ENCODE peak calls at places on chromosomes 2 and 18, in four cellular contexts. K is upper lobe of right lung; J is stomach; Q is CD8-positive, alpha-beta memory T cell. X is an unnamed sample. For H3K4me1 and H3K9me3, the result is how much of the 10 kb centered on the place peaks cover.

GRCh38 chr2:188142636-188143035 is 149.0 kb upstream of the GULP1 start:
- DNase-seq in K (no peak), J (no peak), Q (no peak), X (no peak)

GRCh38 chr2:139160838-139161237 is 380.6 kb upstream of the NXPH2 start:
- DNase-seq in K (no peak), J (no peak), Q (no peak), X (no peak)

GRCh38 chr18:48951448-48952286 is 902 bp upstream of the SMAD7 start:
- DNase-seq in K (peak), J (peak), Q (peak), X (peak)

GRCh38 chr2:241680827-241681599 is 5.6 kb downstream of the DTYMK start:
- DNase-seq in K (no peak), J (no peak), Q (no peak), X (no peak)

GRCh38 chr18:78976697-78977626 is 2.7 kb upstream of the SALL3 start:
- DNase-seq in K (no peak), J (no peak), Q (no peak), X (no peak)

GRCh38 chr2:18286897-18287296 is 273.6 kb downstream of the RDH14 start:
- DNase-seq in K (no peak), J (no peak), Q (no peak), X (no peak)

GRCh38 chr2:235688511-235689426 is 194.9 kb downstream of the AGAP1 start:
- DNase-seq in K (no peak), J (no peak), Q (no peak), X (no peak)

GRCh38 chr2:12704378-12704777 is 12.4 kb upstream of the TRIB2 start:
- DNase-seq in K (no peak), J (no peak), Q (no peak), X (no peak)

GRCh38 chr2:237592425-237592980 is 2.0 kb upstream of the RAB17 start:
- DNase-seq in K (no peak), J (no peak), Q (no peak), X (no peak)

GRCh38 chr2:229622495-229623355 is 91.6 kb downstream of the DNER start:
- DNase-seq in K (no peak), J (no peak), Q (no peak), X (no peak)

GRCh38 chr2:205496777-205497176 is 185.5 kb upstream of the NRP2 start:
- DNase-seq in K (no peak), J (no peak), Q (no peak), X (no peak)

GRCh38 chr2:106781196-106781595 is 104.8 kb downstream of the ST6GAL2 start:
- DNase-seq in K (no peak), J (no peak), Q (no peak), X (no peak)

GRCh38 chr2:221567809-221568208 is 4.3 kb downstream of the EPHA4 start:
- DNase-seq in K (no peak), J (no peak), Q (no peak), X (no peak)

GRCh38 chr2:42115588-42115987 is 53.6 kb upstream of the EML4 start:
- DNase-seq in K (no peak), J (no peak), Q (no peak), X (no peak)

GRCh38 chr2:1132328-1132964 is 181.8 kb downstream of the SNTG2 start:
- DNase-seq in K (no peak), J (no peak), Q (no peak), X (no peak)

GRCh38 chr18:63336366-63337099 is 17.0 kb upstream of the BCL2 start:
- DNase-seq in K (no peak), J (no peak), Q (no peak), X (no peak)

GRCh38 chr2:220315098-220315785 is 687.8 kb downstream of the SLC4A3 start:
- DNase-seq in K (no peak), J (no peak), Q (no peak), X (no peak)

GRCh38 chr2:57882895-57883515 is 163.6 kb upstream of the VRK2 start:
- DNase-seq in K (no peak), J (no peak), Q (no peak), X (no peak)

GRCh38 chr18:79540161-79540913 is 139.3 kb upstream of the CTDP1 start:
- DNase-seq in K (no peak), J (peak), Q (no peak), X (no peak)

GRCh38 chr2:1091895-1092585 is 141.4 kb downstream of the SNTG2 start:
- DNase-seq in K (no peak), J (no peak), Q (no peak), X (no peak)

GRCh38 chr2:208711598-208711997 is 305.0 kb downstream of the PTH2R start:
- DNase-seq in K (no peak), J (no peak), Q (no peak), X (no peak)

GRCh38 chr2:239820836-239821693 is 204.1 kb downstream of the NDUFA10 start:
- DNase-seq in K (peak), J (peak), Q (no peak), X (no peak)

GRCh38 chr2:52144588-52144987 is 1112.7 kb upstream of the NRXN1 start:
- DNase-seq in K (no peak), J (no peak), Q (no peak), X (no peak)

GRCh38 chr2:81528852-81529480 is 1224.4 kb upstream of the LRRTM1 start:
- DNase-seq in K (no peak), J (no peak), Q (no peak), X (no peak)

GRCh38 chr2:2158176-2158826 is 172.8 kb downstream of the MYT1L start:
- DNase-seq in K (no peak), J (no peak), Q (no peak), X (no peak)

GRCh38 chr2:3613524-3613905 is 18.6 kb downstream of the COLEC11 start:
- DNase-seq in K (peak), J (peak), Q (no peak), X (peak)

GRCh38 chr18:48817021-48817461 is 133.7 kb downstream of the SMAD7 start:
- DNase-seq in K (peak), J (no peak), Q (no peak), X (no peak)

GRCh38 chr2:28750316-28751101 is 1.1 kb upstream of the PPP1CB start:
- DNase-seq in K (no peak), J (no peak), Q (no peak), X (peak)

GRCh38 chr18:49500136-49500921 is 13.3 kb upstream of the C18orf32 start:
- DNase-seq in K (no peak), J (no peak), Q (no peak), X (no peak)

GRCh38 chr18:2978626-2979025 is 34.3 kb downstream of the LPIN2 start:
- DNase-seq in K (no peak), J (no peak), Q (peak), X (no peak)

GRCh38 chr2:84942166-84942565 is 28.8 kb upstream of the KCMF1 start:
- DNase-seq in K (no peak), J (no peak), Q (no peak), X (no peak)
- H3K4me1 ChIP-seq in K (under half), J (under half), Q (under half), X (under half)

DNA sequence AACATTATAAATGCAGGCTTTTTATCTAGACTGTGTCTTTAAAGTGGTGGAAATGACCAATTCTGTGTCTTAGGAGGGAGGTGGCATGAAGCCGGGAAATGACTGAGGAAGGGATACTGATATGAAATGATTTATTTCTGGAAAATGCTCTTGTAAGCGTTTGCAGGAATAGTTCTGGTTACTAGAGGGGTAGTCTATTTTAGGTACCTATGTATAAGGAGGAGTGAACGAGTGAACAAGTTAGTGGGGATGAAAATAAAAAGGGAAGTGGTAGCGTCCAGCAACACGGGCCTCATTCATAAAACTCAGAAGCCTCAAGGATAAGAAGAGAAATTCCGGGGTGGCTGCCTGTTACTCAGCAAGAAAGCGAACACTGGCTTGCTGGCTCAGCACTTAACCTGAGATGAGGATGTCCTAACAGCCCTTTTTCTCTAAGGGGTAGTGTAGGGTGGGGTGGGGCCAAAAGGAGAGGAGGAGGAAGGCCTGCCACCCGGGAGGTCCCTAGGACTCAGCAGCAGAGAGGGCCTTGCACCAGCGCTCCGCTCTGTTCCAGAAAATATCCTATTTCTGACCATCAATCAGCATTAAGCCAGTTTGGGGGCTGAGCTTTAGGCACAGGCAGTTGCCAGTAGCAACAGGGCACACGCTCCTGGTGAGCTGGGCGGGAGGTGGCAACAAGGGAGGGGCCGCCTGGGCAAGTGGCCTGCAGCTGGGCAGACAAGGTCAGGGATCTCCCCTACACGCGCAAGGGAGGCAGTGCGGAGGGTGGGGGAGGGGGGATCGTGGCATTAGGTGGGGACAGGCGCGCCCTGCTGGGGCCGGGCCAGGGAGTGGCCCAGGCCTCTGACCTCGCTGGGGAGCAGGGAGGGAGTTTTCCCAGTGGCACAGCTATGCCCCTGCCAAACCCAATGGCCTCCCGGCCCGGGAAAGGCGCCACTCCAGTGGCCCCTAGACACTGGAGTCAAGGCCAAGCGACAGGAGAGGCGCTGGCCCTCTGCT is 303.0 kb downstream of the NCKAP5 start:
- DNase-seq in K (peak), J (peak), Q (no peak), X (peak)
- H3K4me3 ChIP-seq in K (peak), J (peak), Q (no peak), X (no peak)

GRCh38 chr2:166560022-166560421 is 66.0 kb upstream of the SCN7A start:
- DNase-seq in K (no peak), J (no peak), Q (no peak), X (no peak)
- H3K9me3 ChIP-seq in K (under half), J (under half), Q (under half), X (under half)

GRCh38 chr2:98704499-98705332 is 26.2 kb downstream of the MGAT4A start:
- DNase-seq in K (no peak), J (peak), Q (no peak), X (no peak)

GRCh38 chr2:98703738-98704137 is 27.2 kb downstream of the MGAT4A start:
- DNase-seq in K (no peak), J (no peak), Q (no peak), X (no peak)

GRCh38 chr2:98702896-98703620 is 27.9 kb downstream of the MGAT4A start:
- DNase-seq in K (no peak), J (no peak), Q (no peak), X (no peak)

GRCh38 chr2:98702127-98702802 is 28.7 kb downstream of the MGAT4A start:
- DNase-seq in K (no peak), J (peak), Q (no peak), X (peak)

DNA sequence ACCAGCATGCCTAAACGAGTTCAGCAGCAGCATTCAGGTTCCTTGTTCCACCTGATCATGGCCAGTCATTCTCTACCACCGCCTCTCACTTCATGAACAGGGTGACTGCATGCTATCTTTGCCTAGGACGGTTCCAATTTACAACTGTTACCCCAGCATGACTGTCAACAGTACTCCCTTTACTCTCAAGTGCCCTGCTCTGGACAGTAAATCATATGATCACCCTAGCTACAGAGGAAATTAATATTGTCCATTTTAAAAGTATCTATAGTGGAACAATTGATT is 25.7 kb downstream of the MGAT4A start:
- DNase-seq in K (no peak), J (no peak), Q (no peak), X (no peak)
- H3K4me1 ChIP-seq in K (half or more), J (half or more), Q (half or more), X (half or more)

X was measured in mucosa of descending colon.